ENCODE peak calls at places on chromosomes 4 and X, in four cellular contexts. T is body of pancreas; L is CD4-positive, CD25-positive, alpha-beta regulatory T cell; U is SK-N-SH. D is an unnamed sample. For H3K4me1, the result is how much of the 10 kb centered on the place peaks cover.

GRCh38 chr4:168955674-168956073 is 54.4 kb downstream of the CBR4 start:
- DNase-seq in T (no peak), L (no peak), U (no peak), D (no peak)

GRCh38 chr4:119113033-119113655 is 22.5 kb upstream of the MYOZ2 start:
- DNase-seq in T (no peak), L (no peak), U (no peak), D (no peak)

GRCh38 chrX:32530802-32531403 is 680.4 kb downstream of the DMD start:
- DNase-seq in T (peak), L (peak), U (no peak), D (no peak)

GRCh38 chr4:57020467-57021101 is 41.9 kb downstream of the POLR2B start:
- DNase-seq in T (no peak), L (no peak), U (no peak), D (peak)

GRCh38 chrX:121150217-121150616 is 102.8 kb downstream of the GLUD2 start:
- DNase-seq in T (no peak), L (no peak), U (no peak), D (no peak)

GRCh38 chr4:15654556-15655222 is 468 bp downstream of the FBXL5 start:
- DNase-seq in T (peak), L (no peak), U (no peak), D (no peak)

GRCh38 chrX:64975989-64976672 is at the start of gene ZC4H2:
- DNase-seq in T (peak), L (peak), U (peak), D (peak)

GRCh38 chr4:158777423-158777822 is 8.6 kb downstream of the FNIP2 start:
- DNase-seq in T (no peak), L (no peak), U (no peak), D (no peak)

GRCh38 chrX:107577933-107578332 is 50.4 kb upstream of the PRPS1 start:
- DNase-seq in T (no peak), L (no peak), U (no peak), D (no peak)

GRCh38 chr4:6425911-6426310 is 46.5 kb downstream of the PPP2R2C start:
- DNase-seq in T (no peak), L (no peak), U (no peak), D (no peak)

GRCh38 chr4:186781032-186781917 is 57.6 kb upstream of the FAT1 start:
- DNase-seq in T (no peak), L (no peak), U (no peak), D (peak)

GRCh38 chrX:133350751-133351150 is 64.5 kb downstream of the GPC4 start:
- DNase-seq in T (peak), L (no peak), U (no peak), D (no peak)

GRCh38 chr4:101871962-101872676 is 81.6 kb downstream of the BANK1 start:
- DNase-seq in T (no peak), L (no peak), U (no peak), D (no peak)

GRCh38 chrX:43316161-43316560 is 339.9 kb upstream of the MAOA start:
- DNase-seq in T (no peak), L (no peak), U (no peak), D (no peak)

GRCh38 chrX:153307546-153308175 is 13.9 kb downstream of the PNMA6F start:
- DNase-seq in T (no peak), L (no peak), U (no peak), D (no peak)

GRCh38 chr4:168486961-168487820 is 6.9 kb upstream of the DDX60L start:
- DNase-seq in T (no peak), L (no peak), U (no peak), D (peak)

GRCh38 chrX:104795804-104796203 is 229.8 kb downstream of the IL1RAPL2 start:
- DNase-seq in T (no peak), L (no peak), U (no peak), D (no peak)
- H3K4me1 ChIP-seq in T (under half), L (under half), U (under half), D (under half)

GRCh38 chrX:40083979-40084359 is 13.8 kb downstream of the BCOR start:
- DNase-seq in T (no peak), L (no peak), U (no peak), D (no peak)
- H3K4me1 ChIP-seq in T (half or more), L (under half), U (half or more), D (under half)

GRCh38 chr4:3205995-3206394 is 43.0 kb upstream of the MSANTD1 start:
- DNase-seq in T (no peak), L (no peak), U (no peak), D (no peak)

GRCh38 chr4:3209551-3210325 is 39.2 kb upstream of the MSANTD1 start:
- DNase-seq in T (no peak), L (no peak), U (no peak), D (no peak)

GRCh38 chr4:3208826-3209225 is 40.1 kb upstream of the MSANTD1 start:
- DNase-seq in T (no peak), L (no peak), U (no peak), D (no peak)

GRCh38 chr4:3206439-3207100 is 42.4 kb upstream of the MSANTD1 start:
- DNase-seq in T (no peak), L (no peak), U (no peak), D (no peak)

GRCh38 chr4:3207531-3208037 is 41.4 kb upstream of the MSANTD1 start:
- DNase-seq in T (no peak), L (no peak), U (peak), D (no peak)
- H3K4me1 ChIP-seq in T (under half), L (under half), U (under half), D (under half)

GRCh38 chr4:7462509-7462971 is 27.8 kb upstream of the PSAPL1 start:
- DNase-seq in T (peak), L (no peak), U (peak), D (peak)
- H3K4me1 ChIP-seq in T (under half), L (under half), U (under half), D (under half)